ENCODE peak calls at places on chromosomes 7 and 10, in eight cellular contexts. One of them, this sample, is unnamed.
A peak's percentile ranks its signal among the peaks of the same experiment; 100 is the strongest.

GRCh38 chr7:51235593-51236313 is 80.9 kb downstream of the COBL start:
- DNase-seq in body of pancreas: no peak
- DNase-seq in breast epithelium: no peak
- DNase-seq in heart left ventricle: no peak
- DNase-seq in A549: no peak
- DNase-seq in uterus: no peak
- DNase-seq in testis: no peak
- DNase-seq in suprapubic skin: no peak
- DNase-seq in this sample: no peak

GRCh38 chr7:47978790-47979144 is 648 bp downstream of the HUS1 start:
- DNase-seq in body of pancreas: no peak
- DNase-seq in breast epithelium: no peak
- DNase-seq in heart left ventricle: no peak
- DNase-seq in A549: no peak
- DNase-seq in uterus: no peak
- DNase-seq in testis: no peak
- DNase-seq in suprapubic skin: no peak
- DNase-seq in this sample: no peak

GRCh38 chr10:101779544-101780186 is 3.6 kb downstream of the NPM3 start:
- DNase-seq in body of pancreas: peak; percentile 80
- DNase-seq in breast epithelium: peak; percentile 41
- DNase-seq in heart left ventricle: peak; percentile 81
- DNase-seq in A549: peak; percentile 78
- DNase-seq in uterus: peak; percentile 74
- DNase-seq in testis: peak; percentile 88
- DNase-seq in suprapubic skin: peak; percentile 79
- DNase-seq in this sample: peak; percentile 23

GRCh38 chr7:139647812-139648616 is 124.5 kb downstream of the CLEC2L start:
- DNase-seq in body of pancreas: no peak
- DNase-seq in breast epithelium: no peak
- DNase-seq in heart left ventricle: no peak
- DNase-seq in A549: no peak
- DNase-seq in uterus: no peak
- DNase-seq in testis: no peak
- DNase-seq in suprapubic skin: no peak
- DNase-seq in this sample: no peak

GRCh38 chr10:631266-631665 is 58.2 kb downstream of the DIP2C start:
- DNase-seq in body of pancreas: no peak
- DNase-seq in breast epithelium: no peak
- DNase-seq in heart left ventricle: no peak
- DNase-seq in A549: no peak
- DNase-seq in uterus: no peak
- DNase-seq in testis: no peak
- DNase-seq in suprapubic skin: peak; percentile 29
- DNase-seq in this sample: no peak

GRCh38 chr7:23474829-23475578 is 4.7 kb upstream of the IGF2BP3 start:
- DNase-seq in body of pancreas: no peak
- DNase-seq in breast epithelium: no peak
- DNase-seq in heart left ventricle: no peak
- DNase-seq in A549: no peak
- DNase-seq in uterus: no peak
- DNase-seq in testis: no peak
- DNase-seq in suprapubic skin: no peak
- DNase-seq in this sample: no peak

GRCh38 chr7:74579800-74580685 is 77.5 kb upstream of the GTF2I start:
- DNase-seq in body of pancreas: peak; percentile 80
- DNase-seq in breast epithelium: no peak
- DNase-seq in heart left ventricle: no peak
- DNase-seq in A549: peak; percentile 45
- DNase-seq in uterus: no peak
- DNase-seq in testis: no peak
- DNase-seq in suprapubic skin: no peak
- DNase-seq in this sample: no peak

GRCh38 chr10:73183882-73184281 is 16.0 kb downstream of the FAM149B1 start:
- DNase-seq in body of pancreas: no peak
- DNase-seq in breast epithelium: no peak
- DNase-seq in heart left ventricle: no peak
- DNase-seq in A549: no peak
- DNase-seq in uterus: no peak
- DNase-seq in testis: no peak
- DNase-seq in suprapubic skin: no peak
- DNase-seq in this sample: no peak

GRCh38 chr7:133354546-133355324 is 101.9 kb downstream of the EXOC4 start:
- DNase-seq in body of pancreas: no peak
- DNase-seq in breast epithelium: no peak
- DNase-seq in heart left ventricle: no peak
- DNase-seq in A549: no peak
- DNase-seq in uterus: no peak
- DNase-seq in testis: no peak
- DNase-seq in suprapubic skin: no peak
- DNase-seq in this sample: no peak

GRCh38 chr7:400901-401485 is 111.0 kb downstream of the FOXL3 start:
- DNase-seq in body of pancreas: no peak
- DNase-seq in breast epithelium: no peak
- DNase-seq in heart left ventricle: peak; percentile 16
- DNase-seq in A549: no peak
- DNase-seq in uterus: no peak
- DNase-seq in testis: no peak
- DNase-seq in suprapubic skin: peak; percentile 44
- DNase-seq in this sample: no peak

GRCh38 chr10:80201592-80202256 is 3.6 kb downstream of the ANXA11 start:
- DNase-seq in body of pancreas: peak; percentile 38
- DNase-seq in breast epithelium: no peak
- DNase-seq in heart left ventricle: peak; percentile 76
- DNase-seq in A549: no peak
- DNase-seq in uterus: no peak
- DNase-seq in testis: no peak
- DNase-seq in suprapubic skin: no peak
- DNase-seq in this sample: no peak

GRCh38 chr7:95772771-95773581 is 622 bp downstream of the DYNC1I1 start:
- DNase-seq in body of pancreas: peak; percentile 27
- DNase-seq in breast epithelium: no peak
- DNase-seq in heart left ventricle: peak; percentile 55
- DNase-seq in A549: no peak
- DNase-seq in uterus: peak; percentile 35
- DNase-seq in testis: peak; percentile 62
- DNase-seq in suprapubic skin: no peak
- DNase-seq in this sample: no peak

GRCh38 chr7:116443101-116443523 is 56.4 kb upstream of the CAV2 start:
- DNase-seq in body of pancreas: no peak
- DNase-seq in breast epithelium: no peak
- DNase-seq in heart left ventricle: no peak
- DNase-seq in A549: peak; percentile 84
- DNase-seq in uterus: no peak
- DNase-seq in testis: no peak
- DNase-seq in suprapubic skin: no peak
- DNase-seq in this sample: no peak

GRCh38 chr10:93219347-93219746 is 145.7 kb downstream of the CYP26A1 start:
- DNase-seq in body of pancreas: no peak
- DNase-seq in breast epithelium: no peak
- DNase-seq in heart left ventricle: no peak
- DNase-seq in A549: no peak
- DNase-seq in uterus: no peak
- DNase-seq in testis: no peak
- DNase-seq in suprapubic skin: no peak
- DNase-seq in this sample: no peak

GRCh38 chr7:92034116-92034515 is 93.5 kb downstream of the AKAP9 start:
- DNase-seq in body of pancreas: no peak
- DNase-seq in breast epithelium: no peak
- DNase-seq in heart left ventricle: no peak
- DNase-seq in A549: no peak
- DNase-seq in uterus: no peak
- DNase-seq in testis: no peak
- DNase-seq in suprapubic skin: no peak
- DNase-seq in this sample: no peak

GRCh38 chr10:117536862-117537435 is 5.6 kb upstream of the EMX2 start:
- DNase-seq in body of pancreas: no peak
- DNase-seq in breast epithelium: no peak
- DNase-seq in heart left ventricle: no peak
- DNase-seq in A549: no peak
- DNase-seq in uterus: peak; percentile 64
- DNase-seq in testis: no peak
- DNase-seq in suprapubic skin: peak; percentile 71
- DNase-seq in this sample: no peak
- H3K4me3 ChIP-seq in body of pancreas: no peak overlapping the region
- H3K4me3 ChIP-seq in breast epithelium: no peak overlapping the region
- H3K4me3 ChIP-seq in heart left ventricle: no peak overlapping the region
- H3K4me3 ChIP-seq in A549: no peak overlapping the region
- H3K4me3 ChIP-seq in uterus: peak overlapping the region; percentile 37
- H3K4me3 ChIP-seq in testis: no peak overlapping the region
- H3K4me3 ChIP-seq in suprapubic skin: peak overlapping the region; percentile 41
- H3K4me3 ChIP-seq in this sample: no peak overlapping the region

DNA sequence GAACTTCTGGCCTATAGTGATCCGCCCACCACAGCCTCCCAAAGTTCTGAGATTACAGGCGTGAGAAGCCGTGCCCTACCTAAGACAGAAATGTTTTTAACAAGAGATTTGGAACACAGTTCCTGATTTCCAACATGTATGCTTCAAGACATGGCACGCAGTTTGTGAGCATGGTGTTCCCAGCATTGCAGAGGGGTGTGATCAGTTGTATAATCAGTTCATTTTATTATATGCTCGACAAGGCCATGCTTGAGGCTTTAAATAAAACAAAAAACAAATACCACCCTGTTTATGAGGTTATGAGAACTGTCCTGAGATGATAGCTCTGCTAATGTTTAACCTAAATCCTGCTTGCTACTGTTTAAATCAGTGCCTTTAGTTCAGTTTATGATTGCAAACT is 60.2 kb downstream of the TASOR2 start:
- DNase-seq in body of pancreas: no peak
- DNase-seq in breast epithelium: no peak
- DNase-seq in heart left ventricle: no peak
- DNase-seq in A549: no peak
- DNase-seq in uterus: no peak
- DNase-seq in testis: no peak
- DNase-seq in suprapubic skin: no peak
- DNase-seq in this sample: no peak
- TF ChIP-seq CTCF in body of pancreas: no peak
- TF ChIP-seq CTCF in breast epithelium: no peak
- TF ChIP-seq CTCF in heart left ventricle: no peak
- TF ChIP-seq CTCF in A549: no peak
- TF ChIP-seq CTCF in uterus: no peak
- TF ChIP-seq CTCF in testis: no peak
- TF ChIP-seq CTCF in suprapubic skin: no peak
- TF ChIP-seq CTCF in this sample: no peak

DNA sequence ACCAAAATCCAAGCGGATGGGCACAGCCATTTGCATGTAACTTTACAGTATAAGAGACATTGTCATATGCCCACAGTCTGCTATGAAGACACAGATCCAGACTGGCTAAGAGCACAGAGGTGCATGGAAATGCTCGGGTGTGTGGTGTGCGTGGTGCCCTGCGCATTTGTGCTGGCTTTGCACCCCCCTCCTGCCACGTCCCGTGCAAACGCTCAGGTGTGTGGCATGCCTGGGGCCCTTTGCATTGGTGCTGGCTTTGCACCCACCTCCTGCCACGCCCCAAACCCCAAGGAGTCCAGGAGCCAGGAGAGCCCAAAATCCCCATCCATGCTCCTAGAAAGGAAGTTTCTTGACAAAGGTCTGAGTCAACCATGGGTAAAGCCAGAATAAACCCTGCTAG is 306.2 kb downstream of the PTPRN2 start:
- DNase-seq in body of pancreas: no peak
- DNase-seq in breast epithelium: no peak
- DNase-seq in heart left ventricle: no peak
- DNase-seq in A549: no peak
- DNase-seq in uterus: no peak
- DNase-seq in testis: no peak
- DNase-seq in suprapubic skin: peak; percentile 31
- DNase-seq in this sample: no peak
- TF ChIP-seq POLR2A in body of pancreas: no peak
- TF ChIP-seq POLR2A in breast epithelium: no peak
- TF ChIP-seq POLR2A in heart left ventricle: no peak
- TF ChIP-seq POLR2A in A549: no peak
- TF ChIP-seq POLR2A in uterus: no peak
- TF ChIP-seq POLR2A in testis: no peak
- TF ChIP-seq POLR2A in suprapubic skin: no peak
- TF ChIP-seq POLR2A in this sample: no peak

GRCh38 chr10:62457598-62457997 is 83.4 kb downstream of the ZNF365 start:
- DNase-seq in body of pancreas: no peak
- DNase-seq in breast epithelium: no peak
- DNase-seq in heart left ventricle: no peak
- DNase-seq in A549: no peak
- DNase-seq in uterus: no peak
- DNase-seq in testis: no peak
- DNase-seq in suprapubic skin: no peak
- DNase-seq in this sample: no peak
- H3K4me3 ChIP-seq in body of pancreas: no peak overlapping the region
- H3K4me3 ChIP-seq in breast epithelium: no peak overlapping the region
- H3K4me3 ChIP-seq in heart left ventricle: no peak overlapping the region
- H3K4me3 ChIP-seq in A549: no peak overlapping the region
- H3K4me3 ChIP-seq in uterus: no peak overlapping the region
- H3K4me3 ChIP-seq in testis: no peak overlapping the region
- H3K4me3 ChIP-seq in suprapubic skin: no peak overlapping the region
- H3K4me3 ChIP-seq in this sample: no peak overlapping the region

GRCh38 chr10:82796510-82796909 is 921.5 kb downstream of the NRG3 start:
- DNase-seq in body of pancreas: no peak
- DNase-seq in breast epithelium: no peak
- DNase-seq in heart left ventricle: no peak
- DNase-seq in A549: no peak
- DNase-seq in uterus: no peak
- DNase-seq in testis: no peak
- DNase-seq in suprapubic skin: no peak
- DNase-seq in this sample: peak; percentile 21
- TF ChIP-seq CTCF in body of pancreas: peak; percentile 39
- TF ChIP-seq CTCF in breast epithelium: peak; percentile 35
- TF ChIP-seq CTCF in heart left ventricle: peak; percentile 17
- TF ChIP-seq CTCF in A549: peak; percentile 25
- TF ChIP-seq CTCF in uterus: no peak
- TF ChIP-seq CTCF in testis: no peak
- TF ChIP-seq CTCF in suprapubic skin: no peak
- TF ChIP-seq CTCF in this sample: peak; percentile 22

GRCh38 chr10:125037145-125037544 is 95.2 kb downstream of the ZRANB1 start:
- DNase-seq in body of pancreas: peak; percentile 78
- DNase-seq in breast epithelium: peak; percentile 55
- DNase-seq in heart left ventricle: no peak
- DNase-seq in A549: peak; percentile 91
- DNase-seq in uterus: no peak
- DNase-seq in testis: no peak
- DNase-seq in suprapubic skin: no peak
- DNase-seq in this sample: no peak
- TF ChIP-seq POLR2A in body of pancreas: no peak
- TF ChIP-seq POLR2A in breast epithelium: no peak
- TF ChIP-seq POLR2A in heart left ventricle: no peak
- TF ChIP-seq POLR2A in A549: no peak
- TF ChIP-seq POLR2A in uterus: no peak
- TF ChIP-seq POLR2A in testis: no peak
- TF ChIP-seq POLR2A in suprapubic skin: no peak
- TF ChIP-seq POLR2A in this sample: no peak

This sample was measured in NB4.